ENCODE peak calls at places on chromosomes 5 and 9, in seven cellular contexts. L is HCT116, N is small intestine, Q is hepatocyte, X is A549, Y is OCI-LY7, B is stomach. I is an unnamed sample. For H3K4me1, the result is how much of the 10 kb centered on the place peaks cover.

GRCh38 chr5:174245506-174245905 is 200.0 kb downstream of the NSG2 start:
- DNase-seq in L (no peak), N (no peak), Q (peak), X (no peak), Y (no peak), B (no peak), I (no peak)

GRCh38 chr5:132315529-132316067 is 21.4 kb downstream of the SLC22A4 start:
- DNase-seq in L (no peak), N (no peak), Q (no peak), X (no peak), Y (no peak), B (no peak), I (no peak)

GRCh38 chr5:1037123-1037670 is 28.6 kb downstream of the NKD2 start:
- DNase-seq in L (no peak), N (peak), Q (no peak), X (no peak), Y (no peak), B (no peak), I (no peak)

GRCh38 chr9:123985869-123986268 is 25.7 kb upstream of the LHX2 start:
- DNase-seq in L (no peak), N (no peak), Q (no peak), X (no peak), Y (no peak), B (no peak), I (no peak)

GRCh38 chr5:95759005-95759404 is 27.9 kb downstream of the RHOBTB3 start:
- DNase-seq in L (no peak), N (peak), Q (peak), X (peak), Y (no peak), B (no peak), I (no peak)

GRCh38 chr5:130400091-130400490 is 495.8 kb downstream of the CHSY3 start:
- DNase-seq in L (no peak), N (no peak), Q (peak), X (peak), Y (no peak), B (no peak), I (no peak)

GRCh38 chr5:57989378-57989777 is 470.5 kb downstream of the PLK2 start:
- DNase-seq in L (no peak), N (no peak), Q (peak), X (peak), Y (no peak), B (no peak), I (no peak)

GRCh38 chr5:83562817-83563557 is 91.4 kb downstream of the VCAN start:
- DNase-seq in L (no peak), N (no peak), Q (peak), X (no peak), Y (no peak), B (no peak), I (no peak)

GRCh38 chr5:34550255-34550654 is 105.9 kb upstream of the RAI14 start:
- DNase-seq in L (no peak), N (no peak), Q (no peak), X (no peak), Y (no peak), B (no peak), I (no peak)

GRCh38 chr9:2227468-2227867 is 212.3 kb downstream of the SMARCA2 start:
- DNase-seq in L (no peak), N (no peak), Q (no peak), X (no peak), Y (no peak), B (no peak), I (no peak)

GRCh38 chr9:72173080-72173479 is 23.8 kb downstream of the GDA start:
- DNase-seq in L (no peak), N (no peak), Q (no peak), X (no peak), Y (no peak), B (no peak), I (no peak)

GRCh38 chr5:147658293-147658932 is 124.1 kb downstream of the JAKMIP2 start:
- DNase-seq in L (no peak), N (no peak), Q (no peak), X (no peak), Y (no peak), B (no peak), I (no peak)

GRCh38 chr9:124698265-124698664 is 72.8 kb downstream of the NR6A1 start:
- DNase-seq in L (no peak), N (no peak), Q (no peak), X (peak), Y (no peak), B (no peak), I (no peak)

GRCh38 chr9:35516481-35516880 is 26.6 kb downstream of the RUSC2 start:
- DNase-seq in L (no peak), N (no peak), Q (peak), X (peak), Y (no peak), B (no peak), I (peak)

GRCh38 chr9:37677435-37677834 is 26.7 kb downstream of the FRMPD1 start:
- DNase-seq in L (no peak), N (no peak), Q (no peak), X (no peak), Y (no peak), B (no peak), I (no peak)
- H3K27ac ChIP-seq in L (no peak), N (no peak), Q (no peak), X (no peak), Y (no peak), B (no peak), I (no peak)

DNA sequence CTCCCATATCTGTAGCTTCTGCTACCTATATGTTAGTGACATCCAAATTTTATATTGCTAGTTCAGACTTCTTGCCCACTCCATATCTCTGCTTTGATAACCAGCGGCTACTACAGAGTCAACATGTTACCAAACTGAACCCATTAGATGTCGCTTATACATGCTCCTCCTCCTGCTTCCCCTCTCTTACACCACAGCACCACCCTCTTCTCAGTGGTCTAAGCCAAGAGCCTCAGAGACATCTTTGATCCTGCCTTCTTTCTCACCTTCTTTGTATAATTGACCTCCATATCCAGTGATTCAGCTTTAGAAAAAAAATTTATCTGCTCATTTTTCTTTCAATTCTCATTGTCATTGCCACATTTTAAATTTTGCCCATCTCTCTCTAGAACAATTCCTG is 408.2 kb upstream of the TLE4 start:
- DNase-seq in L (no peak), N (no peak), Q (no peak), X (no peak), Y (no peak), B (no peak), I (no peak)
- H3K4me1 ChIP-seq in L (under half), N (under half), Q (under half), X (under half), Y (under half), B (under half), I (under half)

DNA sequence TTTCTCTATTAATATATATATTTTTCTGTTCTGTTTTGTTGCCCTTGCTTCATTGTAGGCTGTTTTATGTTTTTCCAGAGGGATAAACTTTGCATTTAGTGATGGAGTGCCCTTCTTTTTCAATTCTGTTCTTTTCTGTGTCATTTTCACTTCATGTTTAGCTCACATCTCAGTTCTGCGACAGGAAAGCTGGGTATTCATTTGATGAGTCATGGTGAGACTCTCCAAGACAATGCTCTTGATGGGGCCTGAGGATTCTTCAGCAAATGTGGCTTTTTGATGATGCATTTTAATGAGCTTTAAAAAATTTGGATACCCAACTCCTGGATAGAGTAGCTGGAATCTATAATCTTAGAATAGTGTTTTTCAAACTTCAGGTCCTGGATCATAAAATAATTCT is 56.5 kb upstream of the SPATA31D4 start:
- DNase-seq in L (no peak), N (no peak), Q (no peak), X (peak), Y (no peak), B (no peak), I (no peak)
- H3K27ac ChIP-seq in L (no peak), N (no peak), Q (no peak), X (peak), Y (no peak), B (no peak), I (no peak)

GRCh38 chr5:23704176-23704855 is 196.9 kb downstream of the PRDM9 start:
- DNase-seq in L (no peak), N (no peak), Q (no peak), X (peak), Y (no peak), B (no peak), I (no peak)
- H3K4me1 ChIP-seq in L (under half), N (under half), Q (under half), X (under half), Y (under half), B (under half), I (under half)

DNA sequence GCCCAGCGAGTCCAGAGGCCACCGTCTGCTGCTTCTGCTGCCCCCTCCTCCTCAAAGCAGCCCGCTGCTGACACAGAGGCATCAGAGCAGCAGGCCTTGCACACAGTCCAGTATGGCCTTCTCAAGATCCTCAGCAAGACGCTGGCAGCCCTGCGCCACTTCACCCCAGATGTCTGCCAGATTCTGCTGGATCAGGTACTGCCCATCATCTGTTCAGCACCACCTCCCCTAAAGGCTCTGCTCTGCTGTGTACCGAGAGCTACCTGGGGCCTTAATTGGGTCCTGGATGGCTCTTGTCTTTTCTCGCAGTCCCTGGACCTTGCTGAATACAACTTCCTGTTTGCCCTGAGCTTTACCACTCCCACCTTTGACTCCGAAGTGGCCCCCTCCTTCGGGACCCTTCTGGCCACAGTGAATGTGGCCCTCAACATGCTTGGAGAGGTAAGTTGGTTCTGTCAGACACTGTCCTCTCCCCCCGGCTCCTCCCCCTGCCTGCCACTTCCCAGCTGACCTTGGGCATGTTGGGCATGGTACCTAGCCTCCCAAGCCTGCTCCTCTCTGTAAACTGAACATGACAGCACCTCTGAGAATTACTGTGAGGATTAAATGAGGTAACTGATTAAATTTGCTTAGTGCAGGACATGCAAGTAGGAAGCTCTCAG is 22.7 kb downstream of the SH3GLB2 start:
- DNase-seq in L (no peak), N (no peak), Q (peak), X (no peak), Y (no peak), B (no peak), I (no peak)
- H3K27ac ChIP-seq in L (no peak), N (no peak), Q (no peak), X (no peak), Y (no peak), B (no peak), I (no peak)